ENCODE peak calls at places on chromosomes 12 and 14, in four cellular contexts. One of them, this sample, is unnamed.

GRCh38 chr12:15627995-15628945 is 160.9 kb downstream of the EPS8 start:
- DNase-seq in ovary: no peak
- DNase-seq in IMR-90: peak; percentile 44
- DNase-seq in Peyer's patch: no peak
- DNase-seq in this sample: no peak

GRCh38 chr14:23669441-23669840 is 33.3 kb downstream of the DHRS2 start:
- DNase-seq in Peyer's patch: no peak
- DNase-seq in IMR-90: no peak
- DNase-seq in ovary: no peak
- DNase-seq in this sample: no peak

GRCh38 chr12:5442251-5443006 is 10.5 kb downstream of the NTF3 start:
- DNase-seq in Peyer's patch: no peak
- DNase-seq in IMR-90: peak; percentile 73
- DNase-seq in ovary: no peak
- DNase-seq in this sample: no peak

GRCh38 chr12:85280138-85280983 is at the start of gene ALX1:
- DNase-seq in IMR-90: peak; percentile 4
- DNase-seq in ovary: no peak
- DNase-seq in Peyer's patch: peak; percentile 67
- DNase-seq in this sample: no peak

GRCh38 chr12:88310069-88310468 is 168.0 kb downstream of the TMTC3 start:
- DNase-seq in Peyer's patch: no peak
- DNase-seq in IMR-90: peak; percentile 88
- DNase-seq in ovary: no peak
- DNase-seq in this sample: no peak

GRCh38 chr14:22791302-22791701 is 23.9 kb downstream of the SLC7A7 start:
- DNase-seq in IMR-90: peak; percentile 91
- DNase-seq in Peyer's patch: no peak
- DNase-seq in ovary: no peak
- DNase-seq in this sample: no peak

GRCh38 chr14:76908834-76909233 is 82.6 kb downstream of the LRRC74A start:
- DNase-seq in ovary: no peak
- DNase-seq in IMR-90: no peak
- DNase-seq in Peyer's patch: no peak
- DNase-seq in this sample: no peak

GRCh38 chr14:89500303-89500702 is 83.3 kb upstream of the FOXN3 start:
- DNase-seq in Peyer's patch: no peak
- DNase-seq in ovary: no peak
- DNase-seq in IMR-90: no peak
- DNase-seq in this sample: no peak

GRCh38 chr14:30177776-30178175 is 250.1 kb upstream of the PRKD1 start:
- DNase-seq in Peyer's patch: no peak
- DNase-seq in IMR-90: no peak
- DNase-seq in ovary: no peak
- DNase-seq in this sample: no peak

GRCh38 chr12:6646276-6647082 is 753 bp downstream of the ACRBP start:
- DNase-seq in IMR-90: no peak
- DNase-seq in ovary: no peak
- DNase-seq in Peyer's patch: peak; percentile 60
- DNase-seq in this sample: no peak

GRCh38 chr12:22569253-22569652 is 24.9 kb upstream of the C2CD5 start:
- DNase-seq in ovary: no peak
- DNase-seq in Peyer's patch: no peak
- DNase-seq in IMR-90: no peak
- DNase-seq in this sample: no peak

GRCh38 chr12:25013061-25013460 is 64.2 kb upstream of the BCAT1 start:
- DNase-seq in IMR-90: no peak
- DNase-seq in ovary: no peak
- DNase-seq in Peyer's patch: no peak
- DNase-seq in this sample: no peak

GRCh38 chr12:55930771-55931316 is at the start of gene DGKA:
- DNase-seq in Peyer's patch: peak; percentile 73
- DNase-seq in ovary: peak; percentile 40
- DNase-seq in IMR-90: peak; percentile 85
- DNase-seq in this sample: no peak

GRCh38 chr12:75852143-75852542 is 179.4 kb downstream of the PHLDA1 start:
- DNase-seq in Peyer's patch: no peak
- DNase-seq in ovary: no peak
- DNase-seq in IMR-90: peak; percentile 48
- DNase-seq in this sample: no peak

GRCh38 chr14:57657487-57657886 is 163.8 kb upstream of the CCDC198 start:
- DNase-seq in IMR-90: peak; percentile 16
- DNase-seq in ovary: no peak
- DNase-seq in Peyer's patch: no peak
- DNase-seq in this sample: no peak

GRCh38 chr14:35897616-35898111 is 71.5 kb downstream of the BRMS1L start:
- DNase-seq in Peyer's patch: no peak
- DNase-seq in IMR-90: no peak
- DNase-seq in ovary: no peak
- DNase-seq in this sample: peak; percentile 81

GRCh38 chr14:52055215-52055614 is 13.6 kb downstream of the NID2 start:
- DNase-seq in ovary: no peak
- DNase-seq in IMR-90: peak; percentile 43
- DNase-seq in Peyer's patch: no peak
- DNase-seq in this sample: no peak
- TF ChIP-seq CTCF in ovary: no peak
- TF ChIP-seq CTCF in IMR-90: no peak
- TF ChIP-seq CTCF in Peyer's patch: no peak
- TF ChIP-seq CTCF in this sample: no peak

GRCh38 chr14:77986808-77987207 is 183.4 kb upstream of the NRXN3 start:
- DNase-seq in ovary: no peak
- DNase-seq in Peyer's patch: no peak
- DNase-seq in IMR-90: no peak
- DNase-seq in this sample: no peak
- H3K27ac ChIP-seq in ovary: no peak overlapping the region
- H3K27ac ChIP-seq in Peyer's patch: no peak overlapping the region
- H3K27ac ChIP-seq in IMR-90: no peak overlapping the region
- H3K27ac ChIP-seq in this sample: peak overlapping the region; percentile 95

GRCh38 chr12:96714199-96714598 is 192.9 kb upstream of the NEDD1 start:
- DNase-seq in IMR-90: no peak
- DNase-seq in Peyer's patch: no peak
- DNase-seq in ovary: no peak
- DNase-seq in this sample: no peak

GRCh38 chr12:96711364-96711763 is 195.7 kb upstream of the NEDD1 start:
- DNase-seq in ovary: no peak
- DNase-seq in Peyer's patch: no peak
- DNase-seq in IMR-90: no peak
- DNase-seq in this sample: no peak

GRCh38 chr12:96710127-96710745 is 196.8 kb upstream of the NEDD1 start:
- DNase-seq in Peyer's patch: no peak
- DNase-seq in ovary: no peak
- DNase-seq in IMR-90: no peak
- DNase-seq in this sample: no peak
- TF ChIP-seq CTCF in Peyer's patch: no peak
- TF ChIP-seq CTCF in ovary: no peak
- TF ChIP-seq CTCF in IMR-90: no peak
- TF ChIP-seq CTCF in this sample: no peak

DNA sequence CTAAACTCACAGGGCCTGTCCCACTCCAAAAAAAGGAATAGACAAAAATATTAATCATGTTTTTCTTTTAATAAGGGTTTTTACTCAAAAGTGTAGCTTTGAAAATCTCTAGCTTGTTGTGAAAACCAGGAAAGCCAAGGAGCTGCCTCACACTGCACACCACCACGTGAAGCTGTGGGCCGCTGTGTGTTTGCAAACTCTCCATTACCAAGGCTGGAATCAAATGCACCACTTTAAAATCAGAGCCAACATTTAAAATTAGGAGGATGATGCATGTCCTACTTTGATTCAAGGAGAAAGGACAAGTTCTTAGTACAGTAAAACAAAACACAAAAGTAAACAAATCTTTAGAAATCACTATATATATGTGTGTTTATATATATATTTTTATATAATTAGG is 83.0 kb downstream of the SETD3 start:
- DNase-seq in Peyer's patch: no peak
- DNase-seq in IMR-90: no peak
- DNase-seq in ovary: no peak
- DNase-seq in this sample: no peak
- H3K27ac ChIP-seq in Peyer's patch: no peak overlapping the region
- H3K27ac ChIP-seq in IMR-90: no peak overlapping the region
- H3K27ac ChIP-seq in ovary: no peak overlapping the region
- H3K27ac ChIP-seq in this sample: no peak overlapping the region